ENCODE peak calls at places on chromosomes 2 and 18, in six cellular contexts. C is NCI-H2081, G is sciatic nerve, N is NCI-H1105, M is hypothalamus, B is HTR-8/SVneo. D is an unnamed sample.

GRCh38 chr2:159904127-159904564 is 106.1 kb upstream of the CD302 start:
- DNase-seq in M (no peak), B (no peak), G (peak; percentile 60), C (no peak), N (no peak), D (peak; percentile 8)

GRCh38 chr2:98020992-98021713 is 25.4 kb upstream of the TMEM131 start:
- DNase-seq in M (peak; percentile 4), C (no peak), B (no peak), G (no peak), N (no peak), D (no peak)

GRCh38 chr2:219158586-219158985 is 2.0 kb downstream of the NHEJ1 start:
- DNase-seq in G (no peak), C (no peak), N (no peak), B (no peak), M (no peak), D (no peak)

GRCh38 chr2:207073791-207074678 is 91.7 kb downstream of the KLF7 start:
- DNase-seq in N (no peak), C (peak; percentile 41), M (no peak), B (peak; percentile 14), G (no peak), D (no peak)

GRCh38 chr2:174775586-174775985 is 11.3 kb upstream of the CHRNA1 start:
- DNase-seq in B (no peak), N (no peak), C (no peak), M (no peak), G (no peak), D (no peak)

GRCh38 chr2:221780281-221780688 is 208.2 kb upstream of the EPHA4 start:
- DNase-seq in C (no peak), N (no peak), M (no peak), G (no peak), B (no peak), D (no peak)

GRCh38 chr2:226838758-226839555 is 3.1 kb downstream of the RHBDD1 start:
- DNase-seq in N (no peak), G (no peak), M (no peak), C (no peak), B (no peak), D (no peak)

GRCh38 chr2:26011990-26012856 is 21.7 kb upstream of the RAB10 start:
- DNase-seq in M (no peak), G (no peak), B (peak; percentile 52), C (no peak), N (no peak), D (peak; percentile 14)

GRCh38 chr2:178325268-178325667 is 125.7 kb downstream of the PRKRA start:
- DNase-seq in G (no peak), C (no peak), B (no peak), N (no peak), M (no peak), D (no peak)

GRCh38 chr2:172609488-172609887 is 53.6 kb downstream of the PDK1 start:
- DNase-seq in M (no peak), C (no peak), G (no peak), N (no peak), B (no peak), D (no peak)

GRCh38 chr2:29123584-29124349 is 8.6 kb downstream of the CLIP4 start:
- DNase-seq in B (no peak), C (no peak), M (no peak), N (no peak), G (no peak), D (no peak)

GRCh38 chr2:60370835-60371618 is 182.4 kb downstream of the BCL11A start:
- DNase-seq in G (no peak), B (no peak), M (no peak), N (no peak), C (no peak), D (no peak)

GRCh38 chr2:28665041-28665704 is 86.5 kb upstream of the PPP1CB start:
- DNase-seq in N (no peak), M (no peak), B (no peak), G (no peak), C (peak; percentile 27), D (peak; percentile 86)

GRCh38 chr18:62510744-62511143 is 12.1 kb upstream of the ZCCHC2 start:
- DNase-seq in B (no peak), M (no peak), N (no peak), C (no peak), G (no peak), D (no peak)

GRCh38 chr2:1497122-1497611 is 83.9 kb downstream of the TPO start:
- DNase-seq in C (no peak), M (no peak), B (no peak), N (no peak), G (peak; percentile 45), D (no peak)

GRCh38 chr18:69490813-69491212 is 90.1 kb downstream of the DOK6 start:
- DNase-seq in N (no peak), B (no peak), M (no peak), C (no peak), G (no peak), D (no peak)

GRCh38 chr18:74251297-74252031 is 40.3 kb downstream of the CYB5A start:
- DNase-seq in N (no peak), C (no peak), M (no peak), G (no peak), B (no peak), D (no peak)

GRCh38 chr2:236162804-236163482 is 5.2 kb downstream of the GBX2 start:
- DNase-seq in C (no peak), B (no peak), M (no peak), G (no peak), N (no peak), D (no peak)

GRCh38 chr2:237277151-237277550 is 136.8 kb downstream of the COL6A3 start:
- DNase-seq in M (no peak), B (no peak), C (no peak), N (no peak), G (no peak), D (no peak)

GRCh38 chr18:75131455-75132000 is 77.4 kb downstream of the PTGR3 start:
- DNase-seq in G (no peak), B (no peak), M (no peak), N (no peak), C (no peak), D (no peak)

GRCh38 chr2:173568054-173568453 is 213.4 kb downstream of the CDCA7 start:
- DNase-seq in G (peak; percentile 62), M (no peak), B (no peak), C (peak; percentile 26), N (no peak), D (peak; percentile 22)

GRCh38 chr18:46073474-46074331 is 1.6 kb upstream of the PSTPIP2 start:
- DNase-seq in G (no peak), B (peak; percentile 41), N (peak; percentile 48), M (no peak), C (peak; percentile 55), D (peak; percentile 56)

GRCh38 chr18:74234326-74235171 is 57.2 kb downstream of the CYB5A start:
- DNase-seq in B (no peak), G (no peak), M (no peak), C (no peak), N (no peak), D (no peak)

GRCh38 chr2:236252521-236252920 is 11.7 kb downstream of the ASB18 start:
- DNase-seq in B (no peak), N (no peak), M (no peak), G (no peak), C (no peak), D (no peak)

D was measured in NCI-H345.